ENCODE peak calls at places on chromosomes 6 and 20, in ten cellular contexts. One of them, this sample, is unnamed.

GRCh38 chr6:81996414-81996813 is 243.9 kb upstream of the TENT5A start:
- DNase-seq in neural progenitor cell: no peak
- DNase-seq in astrocyte: peak; percentile 92
- DNase-seq in BE2C: no peak
- DNase-seq in fibroblast of lung: peak; percentile 69
- DNase-seq in CD4-positive, alpha-beta T cell: no peak
- DNase-seq in vagina: no peak
- DNase-seq in CD8-positive, alpha-beta T cell: no peak
- DNase-seq in uterus: no peak
- DNase-seq in bronchial epithelial cell: peak; percentile 91
- DNase-seq in this sample: no peak

GRCh38 chr6:133017581-133017980 is 203.2 kb downstream of the RPS12 start:
- DNase-seq in neural progenitor cell: no peak
- DNase-seq in astrocyte: peak; percentile 34
- DNase-seq in BE2C: no peak
- DNase-seq in fibroblast of lung: peak; percentile 58
- DNase-seq in CD4-positive, alpha-beta T cell: no peak
- DNase-seq in vagina: no peak
- DNase-seq in CD8-positive, alpha-beta T cell: no peak
- DNase-seq in uterus: no peak
- DNase-seq in bronchial epithelial cell: peak; percentile 48
- DNase-seq in this sample: no peak

GRCh38 chr6:128731249-128732165 is 151.4 kb upstream of the LAMA2 start:
- DNase-seq in neural progenitor cell: peak; percentile 67
- DNase-seq in astrocyte: peak; percentile 26
- DNase-seq in BE2C: peak; percentile 24
- DNase-seq in fibroblast of lung: peak; percentile 73
- DNase-seq in CD4-positive, alpha-beta T cell: no peak
- DNase-seq in vagina: no peak
- DNase-seq in CD8-positive, alpha-beta T cell: no peak
- DNase-seq in uterus: no peak
- DNase-seq in bronchial epithelial cell: peak; percentile 68
- DNase-seq in this sample: no peak

GRCh38 chr6:26240157-26240980 is 124.6 kb upstream of the BTN3A2 start:
- DNase-seq in neural progenitor cell: peak; percentile 71
- DNase-seq in astrocyte: peak; percentile 79
- DNase-seq in BE2C: no peak
- DNase-seq in fibroblast of lung: peak; percentile 98
- DNase-seq in CD4-positive, alpha-beta T cell: peak; percentile 61
- DNase-seq in vagina: no peak
- DNase-seq in CD8-positive, alpha-beta T cell: peak; percentile 52
- DNase-seq in uterus: peak; percentile 76
- DNase-seq in bronchial epithelial cell: peak; percentile 55
- DNase-seq in this sample: no peak

GRCh38 chr6:125421853-125422252 is 120.1 kb upstream of the HDDC2 start:
- DNase-seq in neural progenitor cell: peak; percentile 68
- DNase-seq in astrocyte: peak; percentile 33
- DNase-seq in BE2C: no peak
- DNase-seq in fibroblast of lung: no peak
- DNase-seq in CD4-positive, alpha-beta T cell: no peak
- DNase-seq in vagina: no peak
- DNase-seq in CD8-positive, alpha-beta T cell: no peak
- DNase-seq in uterus: no peak
- DNase-seq in bronchial epithelial cell: peak; percentile 51
- DNase-seq in this sample: peak; percentile 31

GRCh38 chr6:3011592-3011991 is 11.9 kb downstream of the NQO2 start:
- DNase-seq in neural progenitor cell: no peak
- DNase-seq in astrocyte: no peak
- DNase-seq in BE2C: no peak
- DNase-seq in fibroblast of lung: peak; percentile 9
- DNase-seq in CD4-positive, alpha-beta T cell: no peak
- DNase-seq in vagina: no peak
- DNase-seq in CD8-positive, alpha-beta T cell: no peak
- DNase-seq in uterus: no peak
- DNase-seq in bronchial epithelial cell: no peak
- DNase-seq in this sample: no peak

GRCh38 chr6:128367437-128367836 is 153.0 kb downstream of the PTPRK start:
- DNase-seq in neural progenitor cell: no peak
- DNase-seq in astrocyte: no peak
- DNase-seq in BE2C: no peak
- DNase-seq in fibroblast of lung: no peak
- DNase-seq in CD4-positive, alpha-beta T cell: no peak
- DNase-seq in vagina: no peak
- DNase-seq in CD8-positive, alpha-beta T cell: no peak
- DNase-seq in uterus: no peak
- DNase-seq in bronchial epithelial cell: peak; percentile 26
- DNase-seq in this sample: no peak

GRCh38 chr20:12331236-12331635 is 413.5 kb downstream of the BTBD3 start:
- DNase-seq in neural progenitor cell: no peak
- DNase-seq in astrocyte: no peak
- DNase-seq in BE2C: no peak
- DNase-seq in fibroblast of lung: no peak
- DNase-seq in CD4-positive, alpha-beta T cell: no peak
- DNase-seq in vagina: no peak
- DNase-seq in CD8-positive, alpha-beta T cell: no peak
- DNase-seq in uterus: no peak
- DNase-seq in bronchial epithelial cell: no peak
- DNase-seq in this sample: no peak

GRCh38 chr6:100504786-100505737 is 40.3 kb upstream of the SIM1 start:
- DNase-seq in neural progenitor cell: no peak
- DNase-seq in astrocyte: peak; percentile 94
- DNase-seq in BE2C: no peak
- DNase-seq in fibroblast of lung: peak; percentile 73
- DNase-seq in CD4-positive, alpha-beta T cell: no peak
- DNase-seq in vagina: no peak
- DNase-seq in CD8-positive, alpha-beta T cell: no peak
- DNase-seq in uterus: no peak
- DNase-seq in bronchial epithelial cell: peak; percentile 73
- DNase-seq in this sample: no peak

GRCh38 chr6:140857734-140858380 is 1274.9 kb upstream of the GJE1 start:
- DNase-seq in neural progenitor cell: no peak
- DNase-seq in astrocyte: peak; percentile 87
- DNase-seq in BE2C: no peak
- DNase-seq in fibroblast of lung: peak; percentile 99
- DNase-seq in CD4-positive, alpha-beta T cell: no peak
- DNase-seq in vagina: no peak
- DNase-seq in CD8-positive, alpha-beta T cell: no peak
- DNase-seq in uterus: no peak
- DNase-seq in bronchial epithelial cell: peak; percentile 85
- DNase-seq in this sample: no peak

GRCh38 chr6:169883316-169883715 is 131.9 kb downstream of the ERMARD start:
- DNase-seq in neural progenitor cell: no peak
- DNase-seq in astrocyte: no peak
- DNase-seq in BE2C: no peak
- DNase-seq in fibroblast of lung: no peak
- DNase-seq in CD4-positive, alpha-beta T cell: no peak
- DNase-seq in vagina: peak; percentile 94
- DNase-seq in CD8-positive, alpha-beta T cell: no peak
- DNase-seq in uterus: no peak
- DNase-seq in bronchial epithelial cell: no peak
- DNase-seq in this sample: no peak

GRCh38 chr6:79630883-79631799 is at the start of gene SH3BGRL2:
- DNase-seq in neural progenitor cell: peak; percentile 95
- DNase-seq in astrocyte: peak; percentile 55
- DNase-seq in BE2C: peak; percentile 89
- DNase-seq in fibroblast of lung: peak; percentile 64
- DNase-seq in CD4-positive, alpha-beta T cell: no peak
- DNase-seq in vagina: no peak
- DNase-seq in CD8-positive, alpha-beta T cell: no peak
- DNase-seq in uterus: peak; percentile 73
- DNase-seq in bronchial epithelial cell: peak; percentile 39
- DNase-seq in this sample: peak; percentile 88

GRCh38 chr20:46905364-46906125 is 10.9 kb downstream of the EYA2 start:
- DNase-seq in neural progenitor cell: no peak
- DNase-seq in astrocyte: no peak
- DNase-seq in BE2C: no peak
- DNase-seq in fibroblast of lung: no peak
- DNase-seq in CD4-positive, alpha-beta T cell: no peak
- DNase-seq in vagina: no peak
- DNase-seq in CD8-positive, alpha-beta T cell: no peak
- DNase-seq in uterus: no peak
- DNase-seq in bronchial epithelial cell: no peak
- DNase-seq in this sample: no peak

GRCh38 chr6:117298941-117299340 is 33.6 kb downstream of the VGLL2 start:
- DNase-seq in neural progenitor cell: no peak
- DNase-seq in astrocyte: no peak
- DNase-seq in BE2C: no peak
- DNase-seq in fibroblast of lung: no peak
- DNase-seq in CD4-positive, alpha-beta T cell: no peak
- DNase-seq in vagina: no peak
- DNase-seq in CD8-positive, alpha-beta T cell: no peak
- DNase-seq in uterus: no peak
- DNase-seq in bronchial epithelial cell: no peak
- DNase-seq in this sample: no peak

GRCh38 chr20:63544958-63545516 is 2.5 kb downstream of the SRMS start:
- DNase-seq in neural progenitor cell: no peak
- DNase-seq in astrocyte: no peak
- DNase-seq in BE2C: no peak
- DNase-seq in fibroblast of lung: no peak
- DNase-seq in CD4-positive, alpha-beta T cell: no peak
- DNase-seq in vagina: no peak
- DNase-seq in CD8-positive, alpha-beta T cell: no peak
- DNase-seq in uterus: no peak
- DNase-seq in bronchial epithelial cell: peak; percentile 87
- DNase-seq in this sample: peak; percentile 94

GRCh38 chr20:63543131-63543530 is 4.4 kb downstream of the SRMS start:
- DNase-seq in neural progenitor cell: no peak
- DNase-seq in astrocyte: no peak
- DNase-seq in BE2C: no peak
- DNase-seq in fibroblast of lung: no peak
- DNase-seq in CD4-positive, alpha-beta T cell: no peak
- DNase-seq in vagina: no peak
- DNase-seq in CD8-positive, alpha-beta T cell: no peak
- DNase-seq in uterus: no peak
- DNase-seq in bronchial epithelial cell: no peak
- DNase-seq in this sample: no peak

GRCh38 chr20:63544241-63544957 is 3.1 kb downstream of the SRMS start:
- DNase-seq in neural progenitor cell: no peak
- DNase-seq in astrocyte: no peak
- DNase-seq in BE2C: no peak
- DNase-seq in fibroblast of lung: no peak
- DNase-seq in CD4-positive, alpha-beta T cell: no peak
- DNase-seq in vagina: no peak
- DNase-seq in CD8-positive, alpha-beta T cell: no peak
- DNase-seq in uterus: no peak
- DNase-seq in bronchial epithelial cell: no peak
- DNase-seq in this sample: no peak

GRCh38 chr20:63542696-63543095 is 4.9 kb downstream of the SRMS start:
- DNase-seq in neural progenitor cell: no peak
- DNase-seq in astrocyte: no peak
- DNase-seq in BE2C: no peak
- DNase-seq in fibroblast of lung: no peak
- DNase-seq in CD4-positive, alpha-beta T cell: no peak
- DNase-seq in vagina: no peak
- DNase-seq in CD8-positive, alpha-beta T cell: no peak
- DNase-seq in uterus: no peak
- DNase-seq in bronchial epithelial cell: no peak
- DNase-seq in this sample: no peak

GRCh38 chr20:63543733-63544132 is 3.8 kb downstream of the SRMS start:
- DNase-seq in neural progenitor cell: no peak
- DNase-seq in astrocyte: no peak
- DNase-seq in BE2C: no peak
- DNase-seq in fibroblast of lung: no peak
- DNase-seq in CD4-positive, alpha-beta T cell: no peak
- DNase-seq in vagina: no peak
- DNase-seq in CD8-positive, alpha-beta T cell: no peak
- DNase-seq in uterus: no peak
- DNase-seq in bronchial epithelial cell: no peak
- DNase-seq in this sample: no peak
- H3K27me3 ChIP-seq in neural progenitor cell: no peaks in the 10 kb centered on the region
- H3K27me3 ChIP-seq in astrocyte: no peaks in the 10 kb centered on the region
- H3K27me3 ChIP-seq in BE2C: no peaks in the 10 kb centered on the region
- H3K27me3 ChIP-seq in fibroblast of lung: peaks cover 10% of the 10 kb centered on the region
- H3K27me3 ChIP-seq in CD4-positive, alpha-beta T cell: peaks cover 2% of the 10 kb centered on the region
- H3K27me3 ChIP-seq in vagina: no peaks in the 10 kb centered on the region
- H3K27me3 ChIP-seq in CD8-positive, alpha-beta T cell: no peaks in the 10 kb centered on the region
- H3K27me3 ChIP-seq in uterus: no peaks in the 10 kb centered on the region
- H3K27me3 ChIP-seq in bronchial epithelial cell: no peaks in the 10 kb centered on the region
- H3K27me3 ChIP-seq in this sample: no peaks in the 10 kb centered on the region

DNA sequence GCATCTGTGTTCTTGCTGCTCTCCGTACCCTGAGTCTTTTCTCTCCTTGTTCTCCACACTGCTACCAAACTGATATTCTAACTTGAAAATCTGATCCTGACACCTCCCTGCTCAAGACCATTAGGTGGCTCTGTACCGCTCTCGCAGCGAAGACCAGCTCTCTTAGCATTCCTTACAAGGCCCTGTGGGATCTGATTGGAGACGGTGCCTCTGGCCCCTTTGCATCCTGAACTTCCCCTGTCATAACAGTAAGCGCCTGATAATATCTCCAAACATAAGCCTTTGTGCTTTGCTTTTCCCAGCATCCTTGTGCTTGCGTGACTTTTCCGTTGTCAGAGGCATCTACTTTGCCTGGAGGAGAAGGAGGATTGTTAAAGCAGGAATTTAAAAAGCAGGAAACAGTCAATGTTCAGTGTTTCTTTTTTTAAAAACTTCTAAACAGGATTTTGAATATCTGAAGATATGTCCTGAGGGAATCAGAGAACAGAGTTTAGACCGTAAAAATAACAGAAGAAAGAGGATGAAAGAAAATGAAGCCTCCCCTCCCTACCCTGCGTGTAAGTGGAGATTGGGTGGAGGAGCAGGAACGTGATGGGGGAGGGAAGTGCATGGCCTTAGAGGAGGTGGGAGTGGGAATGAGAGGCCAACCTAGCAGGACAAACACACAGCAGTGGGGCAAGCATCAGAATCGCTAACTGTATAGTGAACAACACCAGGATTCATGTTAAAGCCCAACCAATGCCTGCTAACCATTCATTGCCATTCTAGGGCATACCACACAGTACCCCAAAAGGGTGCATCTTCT is 89.2 kb upstream of the STMND1 start:
- DNase-seq in neural progenitor cell: peak; percentile 54
- DNase-seq in astrocyte: peak; percentile 46
- DNase-seq in BE2C: no peak
- DNase-seq in fibroblast of lung: peak; percentile 61
- DNase-seq in CD4-positive, alpha-beta T cell: no peak
- DNase-seq in vagina: no peak
- DNase-seq in CD8-positive, alpha-beta T cell: no peak
- DNase-seq in uterus: peak; percentile 57
- DNase-seq in bronchial epithelial cell: no peak
- DNase-seq in this sample: peak; percentile 4
- TF ChIP-seq CTCF in neural progenitor cell: peak; percentile 33
- TF ChIP-seq CTCF in astrocyte: peak; percentile 28
- TF ChIP-seq CTCF in BE2C: no peak
- TF ChIP-seq CTCF in fibroblast of lung: peak; percentile 34
- TF ChIP-seq CTCF in CD4-positive, alpha-beta T cell: no peak
- TF ChIP-seq CTCF in vagina: no peak
- TF ChIP-seq CTCF in CD8-positive, alpha-beta T cell: no peak
- TF ChIP-seq CTCF in uterus: peak; percentile 20
- TF ChIP-seq CTCF in bronchial epithelial cell: no peak
- TF ChIP-seq CTCF in this sample: peak; percentile 14

GRCh38 chr20:61633004-61633403 is 380.9 kb downstream of the CDH4 start:
- DNase-seq in neural progenitor cell: no peak
- DNase-seq in astrocyte: no peak
- DNase-seq in BE2C: no peak
- DNase-seq in fibroblast of lung: no peak
- DNase-seq in CD4-positive, alpha-beta T cell: no peak
- DNase-seq in vagina: no peak
- DNase-seq in CD8-positive, alpha-beta T cell: no peak
- DNase-seq in uterus: no peak
- DNase-seq in bronchial epithelial cell: no peak
- DNase-seq in this sample: no peak
- H3K27me3 ChIP-seq in neural progenitor cell: no peaks in the 10 kb centered on the region
- H3K27me3 ChIP-seq in astrocyte: no peaks in the 10 kb centered on the region
- H3K27me3 ChIP-seq in BE2C: peaks cover 15% of the 10 kb centered on the region
- H3K27me3 ChIP-seq in fibroblast of lung: no peaks in the 10 kb centered on the region
- H3K27me3 ChIP-seq in CD4-positive, alpha-beta T cell: no peaks in the 10 kb centered on the region
- H3K27me3 ChIP-seq in vagina: no peaks in the 10 kb centered on the region
- H3K27me3 ChIP-seq in CD8-positive, alpha-beta T cell: no peaks in the 10 kb centered on the region
- H3K27me3 ChIP-seq in uterus: no peaks in the 10 kb centered on the region
- H3K27me3 ChIP-seq in bronchial epithelial cell: no peaks in the 10 kb centered on the region
- H3K27me3 ChIP-seq in this sample: no peaks in the 10 kb centered on the region

GRCh38 chr20:36279776-36280175 is 26.4 kb upstream of the DLGAP4 start:
- DNase-seq in neural progenitor cell: no peak
- DNase-seq in astrocyte: no peak
- DNase-seq in BE2C: no peak
- DNase-seq in fibroblast of lung: no peak
- DNase-seq in CD4-positive, alpha-beta T cell: no peak
- DNase-seq in vagina: no peak
- DNase-seq in CD8-positive, alpha-beta T cell: no peak
- DNase-seq in uterus: no peak
- DNase-seq in bronchial epithelial cell: no peak
- DNase-seq in this sample: peak; percentile 33
- TF ChIP-seq CTCF in neural progenitor cell: no peak
- TF ChIP-seq CTCF in astrocyte: no peak
- TF ChIP-seq CTCF in BE2C: no peak
- TF ChIP-seq CTCF in fibroblast of lung: no peak
- TF ChIP-seq CTCF in CD4-positive, alpha-beta T cell: no peak
- TF ChIP-seq CTCF in vagina: no peak
- TF ChIP-seq CTCF in CD8-positive, alpha-beta T cell: no peak
- TF ChIP-seq CTCF in uterus: no peak
- TF ChIP-seq CTCF in bronchial epithelial cell: no peak
- TF ChIP-seq CTCF in this sample: no peak

This sample was measured in Caco-2.